ENCODE peak calls at places on chromosomes 5 and 9, in six cellular contexts. One of them, this sample, is unnamed.

GRCh38 chr9:127634698-127635097 is 22.6 kb downstream of the STXBP1 start:
- DNase-seq in sigmoid colon: no peak
- DNase-seq in BE2C: peak
- DNase-seq in AG04450: no peak
- DNase-seq in heart right ventricle: no peak
- DNase-seq in epithelial cell of proximal tubule: no peak
- DNase-seq in this sample: no peak

GRCh38 chr5:16578474-16578883 is 38.3 kb downstream of the RETREG1 start:
- DNase-seq in BE2C: no peak
- DNase-seq in heart right ventricle: no peak
- DNase-seq in epithelial cell of proximal tubule: no peak
- DNase-seq in AG04450: no peak
- DNase-seq in sigmoid colon: no peak
- DNase-seq in this sample: peak

GRCh38 chr5:79436224-79436623 is 77.7 kb downstream of the HOMER1 start:
- DNase-seq in epithelial cell of proximal tubule: peak
- DNase-seq in BE2C: no peak
- DNase-seq in sigmoid colon: no peak
- DNase-seq in heart right ventricle: no peak
- DNase-seq in AG04450: peak
- DNase-seq in this sample: no peak

GRCh38 chr5:143199843-143200242 is 203.6 kb downstream of the NR3C1 start:
- DNase-seq in BE2C: no peak
- DNase-seq in epithelial cell of proximal tubule: no peak
- DNase-seq in heart right ventricle: no peak
- DNase-seq in AG04450: no peak
- DNase-seq in sigmoid colon: no peak
- DNase-seq in this sample: no peak

GRCh38 chr5:142925795-142926194 is 155.6 kb downstream of the ARHGAP26 start:
- DNase-seq in sigmoid colon: no peak
- DNase-seq in epithelial cell of proximal tubule: no peak
- DNase-seq in BE2C: no peak
- DNase-seq in AG04450: peak
- DNase-seq in heart right ventricle: peak
- DNase-seq in this sample: peak

GRCh38 chr5:172501708-172502379 is 47.5 kb upstream of the SH3PXD2B start:
- DNase-seq in heart right ventricle: peak
- DNase-seq in BE2C: no peak
- DNase-seq in sigmoid colon: peak
- DNase-seq in epithelial cell of proximal tubule: no peak
- DNase-seq in AG04450: no peak
- DNase-seq in this sample: no peak

GRCh38 chr9:83642784-83643183 is 19.8 kb downstream of the IDNK start:
- DNase-seq in heart right ventricle: no peak
- DNase-seq in sigmoid colon: no peak
- DNase-seq in AG04450: no peak
- DNase-seq in epithelial cell of proximal tubule: no peak
- DNase-seq in BE2C: no peak
- DNase-seq in this sample: no peak

GRCh38 chr5:181098642-181099452 is 32.1 kb downstream of the OR2V1 start:
- DNase-seq in heart right ventricle: no peak
- DNase-seq in sigmoid colon: no peak
- DNase-seq in BE2C: no peak
- DNase-seq in epithelial cell of proximal tubule: no peak
- DNase-seq in AG04450: no peak
- DNase-seq in this sample: no peak

GRCh38 chr9:136424750-136425362 is 14.4 kb downstream of the PMPCA start:
- DNase-seq in sigmoid colon: no peak
- DNase-seq in heart right ventricle: no peak
- DNase-seq in BE2C: no peak
- DNase-seq in AG04450: no peak
- DNase-seq in epithelial cell of proximal tubule: no peak
- DNase-seq in this sample: no peak

GRCh38 chr5:141877478-141878185 is 578 bp downstream of the PCDH1 start:
- DNase-seq in AG04450: no peak
- DNase-seq in epithelial cell of proximal tubule: no peak
- DNase-seq in BE2C: peak
- DNase-seq in sigmoid colon: no peak
- DNase-seq in heart right ventricle: no peak
- DNase-seq in this sample: no peak

GRCh38 chr9:12708562-12709298 is 15.5 kb downstream of the TYRP1 start:
- DNase-seq in AG04450: no peak
- DNase-seq in BE2C: peak
- DNase-seq in sigmoid colon: no peak
- DNase-seq in epithelial cell of proximal tubule: peak
- DNase-seq in heart right ventricle: no peak
- DNase-seq in this sample: no peak

GRCh38 chr5:161007879-161008278 is 155.9 kb upstream of the ATP10B start:
- DNase-seq in epithelial cell of proximal tubule: no peak
- DNase-seq in BE2C: no peak
- DNase-seq in sigmoid colon: no peak
- DNase-seq in AG04450: no peak
- DNase-seq in heart right ventricle: no peak
- DNase-seq in this sample: no peak

GRCh38 chr5:68333649-68334549 is 118.3 kb downstream of the PIK3R1 start:
- DNase-seq in AG04450: peak
- DNase-seq in BE2C: no peak
- DNase-seq in sigmoid colon: no peak
- DNase-seq in heart right ventricle: no peak
- DNase-seq in epithelial cell of proximal tubule: peak
- DNase-seq in this sample: no peak

GRCh38 chr5:69166686-69167487 is at the start of gene CCNB1:
- DNase-seq in sigmoid colon: peak
- DNase-seq in BE2C: peak
- DNase-seq in epithelial cell of proximal tubule: peak
- DNase-seq in heart right ventricle: peak
- DNase-seq in AG04450: peak
- DNase-seq in this sample: peak

GRCh38 chr5:2542821-2543220 is 208.7 kb downstream of the IRX2 start:
- DNase-seq in BE2C: no peak
- DNase-seq in sigmoid colon: no peak
- DNase-seq in heart right ventricle: no peak
- DNase-seq in AG04450: no peak
- DNase-seq in epithelial cell of proximal tubule: no peak
- DNase-seq in this sample: no peak

GRCh38 chr5:124410539-124410938 is 335.9 kb downstream of the ZNF608 start:
- DNase-seq in epithelial cell of proximal tubule: no peak
- DNase-seq in AG04450: no peak
- DNase-seq in BE2C: no peak
- DNase-seq in sigmoid colon: no peak
- DNase-seq in heart right ventricle: no peak
- DNase-seq in this sample: no peak

GRCh38 chr9:98584059-98584458 is 124.7 kb downstream of the GABBR2 start:
- DNase-seq in AG04450: no peak
- DNase-seq in BE2C: no peak
- DNase-seq in sigmoid colon: no peak
- DNase-seq in epithelial cell of proximal tubule: no peak
- DNase-seq in heart right ventricle: no peak
- DNase-seq in this sample: no peak

GRCh38 chr9:21160178-21160577 is 6.3 kb downstream of the IFNA21 start:
- DNase-seq in epithelial cell of proximal tubule: no peak
- DNase-seq in sigmoid colon: no peak
- DNase-seq in BE2C: no peak
- DNase-seq in heart right ventricle: no peak
- DNase-seq in AG04450: no peak
- DNase-seq in this sample: no peak

GRCh38 chr9:128124451-128124850 is 3.1 kb downstream of the PTGES2 start:
- DNase-seq in AG04450: no peak
- DNase-seq in BE2C: no peak
- DNase-seq in heart right ventricle: no peak
- DNase-seq in sigmoid colon: no peak
- DNase-seq in epithelial cell of proximal tubule: no peak
- DNase-seq in this sample: no peak

GRCh38 chr5:87195104-87195581 is 72.5 kb upstream of the RASA1 start:
- DNase-seq in BE2C: no peak
- DNase-seq in epithelial cell of proximal tubule: no peak
- DNase-seq in sigmoid colon: no peak
- DNase-seq in AG04450: peak
- DNase-seq in heart right ventricle: no peak
- DNase-seq in this sample: peak

GRCh38 chr9:842918-843468 is 1.5 kb downstream of the DMRT1 start:
- DNase-seq in epithelial cell of proximal tubule: no peak
- DNase-seq in sigmoid colon: no peak
- DNase-seq in heart right ventricle: no peak
- DNase-seq in BE2C: no peak
- DNase-seq in AG04450: no peak
- DNase-seq in this sample: no peak

DNA sequence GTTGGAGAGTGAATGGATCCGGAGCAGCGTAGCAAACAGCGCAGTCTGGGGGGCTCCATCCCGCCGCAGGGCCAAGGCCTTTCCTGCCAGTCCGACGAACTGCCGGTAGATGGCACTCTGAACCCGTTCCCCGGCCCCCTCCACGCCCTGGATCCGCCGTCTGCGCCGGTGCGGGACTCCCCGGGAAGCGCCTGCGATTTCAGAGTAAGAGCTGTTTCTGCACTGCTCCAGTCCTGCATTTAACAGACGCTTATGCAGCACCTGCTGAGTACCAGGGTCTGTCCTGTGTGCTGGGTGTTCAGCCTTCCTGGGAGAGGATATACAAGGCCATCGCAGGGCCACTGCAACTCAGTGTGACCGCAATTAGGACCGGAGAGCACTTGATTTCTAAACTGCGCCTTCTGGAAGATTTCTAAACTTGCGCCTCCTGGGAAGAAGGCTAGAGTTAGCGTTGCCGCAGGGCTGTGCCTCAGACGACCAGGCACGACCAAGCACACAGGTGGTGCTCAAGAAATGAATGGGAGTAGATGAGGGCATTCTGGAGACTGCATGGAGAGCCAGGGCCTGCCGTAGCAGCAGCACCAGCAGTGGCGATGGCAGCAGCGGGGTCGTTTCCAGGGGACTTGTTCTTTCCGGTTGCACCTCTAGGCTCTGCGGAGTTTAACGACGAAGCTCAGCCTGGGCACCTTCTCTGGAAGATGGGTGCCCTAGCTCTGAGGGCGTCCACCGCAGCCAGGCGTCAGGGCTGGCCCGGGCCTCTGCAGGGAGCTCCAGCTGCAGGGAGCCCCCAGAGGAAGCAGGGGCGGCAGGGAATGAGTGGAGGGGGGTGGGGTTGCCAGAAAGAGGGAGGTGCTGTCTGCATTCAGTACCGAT is 14.3 kb upstream of the TIFAB start:
- DNase-seq in AG04450: no peak
- DNase-seq in sigmoid colon: peak
- DNase-seq in epithelial cell of proximal tubule: no peak
- DNase-seq in heart right ventricle: peak
- DNase-seq in BE2C: peak
- DNase-seq in this sample: no peak
- H3K4me3 ChIP-seq in AG04450: peak
- H3K4me3 ChIP-seq in sigmoid colon: peak
- H3K4me3 ChIP-seq in epithelial cell of proximal tubule: peak
- H3K4me3 ChIP-seq in heart right ventricle: peak
- H3K4me3 ChIP-seq in BE2C: no peak
- H3K4me3 ChIP-seq in this sample: no peak

GRCh38 chr5:114065942-114066341 is 295.9 kb upstream of the KCNN2 start:
- DNase-seq in BE2C: no peak
- DNase-seq in AG04450: no peak
- DNase-seq in sigmoid colon: no peak
- DNase-seq in epithelial cell of proximal tubule: no peak
- DNase-seq in heart right ventricle: no peak
- DNase-seq in this sample: no peak

GRCh38 chr5:114062940-114063867 is 298.7 kb upstream of the KCNN2 start:
- DNase-seq in BE2C: no peak
- DNase-seq in sigmoid colon: no peak
- DNase-seq in epithelial cell of proximal tubule: no peak
- DNase-seq in heart right ventricle: no peak
- DNase-seq in AG04450: no peak
- DNase-seq in this sample: no peak
- TF ChIP-seq CTCF in BE2C: no peak
- TF ChIP-seq CTCF in sigmoid colon: no peak
- TF ChIP-seq CTCF in epithelial cell of proximal tubule: peak
- TF ChIP-seq CTCF in heart right ventricle: no peak
- TF ChIP-seq CTCF in AG04450: peak
- TF ChIP-seq CTCF in this sample: no peak

GRCh38 chr9:121838757-121839669 is 187.6 kb downstream of the DAB2IP start:
- DNase-seq in AG04450: no peak
- DNase-seq in BE2C: no peak
- DNase-seq in epithelial cell of proximal tubule: no peak
- DNase-seq in heart right ventricle: no peak
- DNase-seq in sigmoid colon: peak
- DNase-seq in this sample: no peak

GRCh38 chr9:121840838-121841760 is 189.7 kb downstream of the DAB2IP start:
- DNase-seq in sigmoid colon: peak
- DNase-seq in epithelial cell of proximal tubule: no peak
- DNase-seq in heart right ventricle: no peak
- DNase-seq in BE2C: no peak
- DNase-seq in AG04450: no peak
- DNase-seq in this sample: no peak

GRCh38 chr9:121837113-121838010 is 185.9 kb downstream of the DAB2IP start:
- DNase-seq in AG04450: peak
- DNase-seq in heart right ventricle: peak
- DNase-seq in epithelial cell of proximal tubule: no peak
- DNase-seq in BE2C: no peak
- DNase-seq in sigmoid colon: peak
- DNase-seq in this sample: no peak

GRCh38 chr9:121841771-121842611 is 190.6 kb downstream of the DAB2IP start:
- DNase-seq in sigmoid colon: no peak
- DNase-seq in heart right ventricle: no peak
- DNase-seq in AG04450: no peak
- DNase-seq in epithelial cell of proximal tubule: no peak
- DNase-seq in BE2C: no peak
- DNase-seq in this sample: no peak

DNA sequence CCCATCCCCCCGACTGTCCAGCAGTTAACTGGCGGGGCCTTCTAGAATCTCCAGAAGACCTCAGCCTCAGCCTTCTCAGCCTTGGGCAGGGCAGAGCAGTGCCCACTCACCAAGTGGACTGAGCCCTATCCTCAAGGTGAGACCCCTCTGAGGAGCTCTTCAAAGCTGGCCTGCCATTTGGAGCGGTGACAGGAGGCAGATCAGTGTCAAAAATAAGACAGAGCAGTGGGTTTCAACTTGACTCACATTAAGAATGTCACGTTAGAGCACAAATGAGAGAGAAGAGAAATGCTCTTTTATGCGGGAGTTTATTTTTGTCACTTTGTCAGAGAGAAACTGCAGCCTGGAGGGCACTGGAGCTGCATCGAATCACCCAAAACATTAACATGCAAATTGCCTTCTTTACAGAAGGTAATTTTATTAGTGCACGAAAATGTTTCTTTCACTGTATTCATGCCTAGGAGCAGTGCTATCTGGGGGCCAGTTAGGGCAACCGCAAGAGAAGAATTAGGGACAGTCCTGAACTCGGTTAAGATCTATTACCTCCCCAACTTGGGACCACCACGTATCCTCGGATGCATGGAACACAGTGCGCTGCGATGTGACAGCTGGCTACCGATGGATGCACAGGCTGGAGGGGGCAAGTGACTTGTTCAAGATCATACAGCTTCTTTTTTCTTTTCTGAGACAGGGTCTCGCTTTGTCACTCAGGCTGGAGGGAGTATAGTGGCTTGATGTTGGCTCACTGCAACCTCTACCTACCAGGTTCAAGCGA is 188.5 kb downstream of the DAB2IP start:
- DNase-seq in AG04450: no peak
- DNase-seq in sigmoid colon: peak
- DNase-seq in heart right ventricle: no peak
- DNase-seq in epithelial cell of proximal tubule: no peak
- DNase-seq in BE2C: no peak
- DNase-seq in this sample: no peak
- H3K4me3 ChIP-seq in AG04450: no peak
- H3K4me3 ChIP-seq in sigmoid colon: no peak
- H3K4me3 ChIP-seq in heart right ventricle: no peak
- H3K4me3 ChIP-seq in epithelial cell of proximal tubule: no peak
- H3K4me3 ChIP-seq in BE2C: no peak
- H3K4me3 ChIP-seq in this sample: no peak

GRCh38 chr5:35183243-35183955 is 46.9 kb downstream of the PRLR start:
- DNase-seq in BE2C: peak
- DNase-seq in heart right ventricle: no peak
- DNase-seq in epithelial cell of proximal tubule: no peak
- DNase-seq in AG04450: no peak
- DNase-seq in sigmoid colon: no peak
- DNase-seq in this sample: no peak
- TF ChIP-seq CTCF in BE2C: peak
- TF ChIP-seq CTCF in heart right ventricle: peak
- TF ChIP-seq CTCF in epithelial cell of proximal tubule: peak
- TF ChIP-seq CTCF in AG04450: peak
- TF ChIP-seq CTCF in sigmoid colon: peak
- TF ChIP-seq CTCF in this sample: peak

This sample was measured in retinal pigment epithelial cell.